ENCODE peak calls at places on chromosome 14, in four cellular contexts. V is H54; S is NCI-H1105; N is activated naive CD4-positive, alpha-beta T cell. L is an unnamed sample.

GRCh38 chr14:85599939-85600338 is 70.0 kb downstream of the FLRT2 start:
- DNase-seq in N (no peak), S (no peak), V (no peak), L (no peak)

GRCh38 chr14:38158468-38158867 is 49.2 kb upstream of the SSTR1 start:
- DNase-seq in V (no peak), S (no peak), N (no peak), L (no peak)

GRCh38 chr14:100132903-100133510 is 26.4 kb downstream of the DEGS2 start:
- DNase-seq in V (no peak), N (no peak), S (no peak), L (no peak)

GRCh38 chr14:72291908-72292688 is 359.9 kb downstream of the RGS6 start:
- DNase-seq in N (no peak), S (no peak), V (peak), L (peak)

GRCh38 chr14:91349481-91350074 is 68.0 kb downstream of the CCDC88C start:
- DNase-seq in N (no peak), S (no peak), V (no peak), L (no peak)

GRCh38 chr14:53260286-53260685 is 107.2 kb upstream of the DDHD1 start:
- DNase-seq in S (no peak), N (no peak), V (no peak), L (no peak)

GRCh38 chr14:105378873-105379685 is 19.3 kb upstream of the TEX22 start:
- DNase-seq in S (no peak), V (no peak), N (no peak), L (no peak)

GRCh38 chr14:102345232-102345631 is 17.5 kb downstream of the CINP start:
- DNase-seq in S (no peak), V (no peak), N (no peak), L (no peak)

GRCh38 chr14:92473947-92474535 is 39.5 kb upstream of the RIN3 start:
- DNase-seq in S (no peak), N (no peak), V (no peak), L (no peak)

GRCh38 chr14:99742074-99742473 is 51.1 kb upstream of the EML1 start:
- DNase-seq in N (no peak), V (no peak), S (no peak), L (no peak)

GRCh38 chr14:92563359-92563758 is 49.8 kb downstream of the RIN3 start:
- DNase-seq in V (no peak), S (no peak), N (no peak), L (no peak)

GRCh38 chr14:59332727-59333126 is 132.5 kb downstream of the GPR135 start:
- DNase-seq in N (no peak), V (no peak), S (no peak), L (peak)

GRCh38 chr14:55389330-55389729 is 22.3 kb downstream of the ATG14 start:
- DNase-seq in N (no peak), V (no peak), S (no peak), L (peak)

GRCh38 chr14:101876539-101876938 is 87.8 kb upstream of the DYNC1H1 start:
- DNase-seq in V (no peak), N (no peak), S (no peak), L (peak)

GRCh38 chr14:69625299-69626131 is 14.1 kb downstream of the SUSD6 start:
- DNase-seq in S (no peak), N (peak), V (no peak), L (no peak)

GRCh38 chr14:104284107-104284592 is 145.8 kb downstream of the KIF26A start:
- DNase-seq in V (no peak), N (no peak), S (no peak), L (no peak)

L was measured in GM04504.